ENCODE peak calls at places on chromosome 18, in four cellular contexts. K, O, H and S are unnamed samples.
A peak's percentile ranks its signal among the peaks of the same experiment; 100 is the strongest.

GRCh38 chr18:11040823-11041712 is 108.3 kb downstream of the PIEZO2 start:
- DNase-seq in K (peak; percentile 72), O (no peak), H (no peak), S (no peak)

GRCh38 chr18:48810805-48811204 is 140.0 kb downstream of the SMAD7 start:
- DNase-seq in K (no peak), O (no peak), H (no peak), S (no peak)

GRCh38 chr18:5167827-5168226 is 29.2 kb downstream of the AKAIN1 start:
- DNase-seq in K (no peak), O (no peak), H (no peak), S (no peak)

GRCh38 chr18:21955757-21956652 is 213.4 kb upstream of the GATA6 start:
- DNase-seq in K (peak; percentile 87), O (peak; percentile 67), H (peak; percentile 40), S (peak; percentile 60)

GRCh38 chr18:23133860-23134779 is 1.2 kb upstream of the CABLES1 start:
- DNase-seq in K (no peak), O (no peak), H (peak; percentile 41), S (no peak)

GRCh38 chr18:59848002-59848401 is 51.8 kb upstream of the PMAIP1 start:
- DNase-seq in K (no peak), O (no peak), H (no peak), S (no peak)

GRCh38 chr18:46546111-46546640 is 110.8 kb downstream of the LOXHD1 start:
- DNase-seq in K (no peak), O (no peak), H (no peak), S (no peak)

GRCh38 chr18:23881778-23882177 is 132.8 kb upstream of the TTC39C start:
- DNase-seq in K (no peak), O (no peak), H (no peak), S (no peak)

GRCh38 chr18:5488844-5489243 is 55.0 kb downstream of the EPB41L3 start:
- DNase-seq in K (peak; percentile 52), O (no peak), H (no peak), S (no peak)

GRCh38 chr18:78861116-78861515 is 118.5 kb upstream of the SALL3 start:
- DNase-seq in K (no peak), O (no peak), H (no peak), S (no peak)
- H3K9me3 ChIP-seq in K (no peaks in the 10 kb centered on the region), O (no peaks in the 10 kb centered on the region), H (no peaks in the 10 kb centered on the region), S (no peaks in the 10 kb centered on the region)

GRCh38 chr18:63236990-63237389 is 82.6 kb downstream of the BCL2 start:
- DNase-seq in K (peak; percentile 32), O (no peak), H (no peak), S (no peak)

GRCh38 chr18:63237486-63237885 is 82.1 kb downstream of the BCL2 start:
- DNase-seq in K (no peak), O (no peak), H (no peak), S (no peak)

GRCh38 chr18:63237911-63238710 is 81.5 kb downstream of the BCL2 start:
- DNase-seq in K (peak; percentile 24), O (no peak), H (peak; percentile 83), S (no peak)

GRCh38 chr18:63240541-63241316 is 78.8 kb downstream of the BCL2 start:
- DNase-seq in K (no peak), O (no peak), H (no peak), S (no peak)

GRCh38 chr18:63238711-63239110 is 80.9 kb downstream of the BCL2 start:
- DNase-seq in K (no peak), O (no peak), H (no peak), S (no peak)
- H3K27ac ChIP-seq in K (no peak overlapping the region), O (no peak overlapping the region), H (peak overlapping the region; percentile 94), S (peak overlapping the region; percentile 1)

GRCh38 chr18:14919666-14920065 is 171.7 kb downstream of the ANKRD30B start:
- DNase-seq in K (no peak), O (no peak), H (no peak), S (no peak)
- H3K9me3 ChIP-seq in K (no peaks in the 10 kb centered on the region), O (no peaks in the 10 kb centered on the region), H (no peaks in the 10 kb centered on the region), S (no peaks in the 10 kb centered on the region)

GRCh38 chr18:55301196-55301540 is 286.8 kb downstream of the TCF4 start:
- DNase-seq in K (no peak), O (no peak), H (no peak), S (no peak)

GRCh38 chr18:55300469-55301195 is 287.4 kb downstream of the TCF4 start:
- DNase-seq in K (no peak), O (no peak), H (no peak), S (no peak)

GRCh38 chr18:55302337-55302833 is 285.6 kb downstream of the TCF4 start:
- DNase-seq in K (no peak), O (no peak), H (no peak), S (no peak)

GRCh38 chr18:55306338-55306737 is 281.7 kb downstream of the TCF4 start:
- DNase-seq in K (no peak), O (no peak), H (no peak), S (no peak)

GRCh38 chr18:55301836-55302235 is 286.2 kb downstream of the TCF4 start:
- DNase-seq in K (no peak), O (no peak), H (no peak), S (no peak)
- H3K27ac ChIP-seq in K (no peak overlapping the region), O (no peak overlapping the region), H (peak overlapping the region; percentile 85), S (no peak overlapping the region)